ENCODE peak calls at places on chromosomes 2 and 18, in nine cellular contexts. One of them, this sample, is unnamed.

GRCh38 chr2:125886153-125886552 is 769.8 kb upstream of the GYPC start:
- DNase-seq in activated CD4-positive, alpha-beta T cell treated with anti-CD3 and anti-CD28 coated beads for 4 hours: no peak
- DNase-seq in stimulated activated CD4-positive, alpha-beta T cell treated with anti-CD3 and anti-CD28 coated beads, Interleukin-15, amount 100 ng/mL, for 24 hours: no peak
- DNase-seq in stimulated activated CD8-positive, alpha-beta memory T cell treated with anti-CD3 and anti-CD28 coated beads, Interleukin-15, amount 100 ng/mL, for 24 hours: no peak
- DNase-seq in activated B cell treated with CpG ODN at 0.5 μM for 24 hours: no peak
- DNase-seq in aorta: no peak
- DNase-seq in WERI-Rb-1: no peak
- DNase-seq in midbrain: no peak
- DNase-seq in GM23248: no peak
- DNase-seq in this sample: no peak

GRCh38 chr18:3704556-3705162 is 254.7 kb downstream of the TGIF1 start:
- DNase-seq in activated CD4-positive, alpha-beta T cell treated with anti-CD3 and anti-CD28 coated beads for 4 hours: no peak
- DNase-seq in stimulated activated CD4-positive, alpha-beta T cell treated with anti-CD3 and anti-CD28 coated beads, Interleukin-15, amount 100 ng/mL, for 24 hours: no peak
- DNase-seq in stimulated activated CD8-positive, alpha-beta memory T cell treated with anti-CD3 and anti-CD28 coated beads, Interleukin-15, amount 100 ng/mL, for 24 hours: no peak
- DNase-seq in activated B cell treated with CpG ODN at 0.5 μM for 24 hours: no peak
- DNase-seq in aorta: no peak
- DNase-seq in WERI-Rb-1: no peak
- DNase-seq in midbrain: no peak
- DNase-seq in GM23248: no peak
- DNase-seq in this sample: no peak

GRCh38 chr2:888211-888801 is 62.3 kb upstream of the SNTG2 start:
- DNase-seq in activated CD4-positive, alpha-beta T cell treated with anti-CD3 and anti-CD28 coated beads for 4 hours: no peak
- DNase-seq in stimulated activated CD4-positive, alpha-beta T cell treated with anti-CD3 and anti-CD28 coated beads, Interleukin-15, amount 100 ng/mL, for 24 hours: no peak
- DNase-seq in stimulated activated CD8-positive, alpha-beta memory T cell treated with anti-CD3 and anti-CD28 coated beads, Interleukin-15, amount 100 ng/mL, for 24 hours: no peak
- DNase-seq in activated B cell treated with CpG ODN at 0.5 μM for 24 hours: no peak
- DNase-seq in aorta: no peak
- DNase-seq in WERI-Rb-1: no peak
- DNase-seq in midbrain: no peak
- DNase-seq in GM23248: peak; percentile 47
- DNase-seq in this sample: no peak

GRCh38 chr18:45328762-45329161 is 286.5 kb upstream of the SLC14A2 start:
- DNase-seq in activated CD4-positive, alpha-beta T cell treated with anti-CD3 and anti-CD28 coated beads for 4 hours: no peak
- DNase-seq in stimulated activated CD4-positive, alpha-beta T cell treated with anti-CD3 and anti-CD28 coated beads, Interleukin-15, amount 100 ng/mL, for 24 hours: no peak
- DNase-seq in stimulated activated CD8-positive, alpha-beta memory T cell treated with anti-CD3 and anti-CD28 coated beads, Interleukin-15, amount 100 ng/mL, for 24 hours: no peak
- DNase-seq in activated B cell treated with CpG ODN at 0.5 μM for 24 hours: no peak
- DNase-seq in aorta: no peak
- DNase-seq in WERI-Rb-1: no peak
- DNase-seq in midbrain: no peak
- DNase-seq in GM23248: peak; percentile 52
- DNase-seq in this sample: no peak

GRCh38 chr2:103009861-103010260 is 248.0 kb downstream of the TMEM182 start:
- DNase-seq in activated CD4-positive, alpha-beta T cell treated with anti-CD3 and anti-CD28 coated beads for 4 hours: no peak
- DNase-seq in stimulated activated CD4-positive, alpha-beta T cell treated with anti-CD3 and anti-CD28 coated beads, Interleukin-15, amount 100 ng/mL, for 24 hours: no peak
- DNase-seq in stimulated activated CD8-positive, alpha-beta memory T cell treated with anti-CD3 and anti-CD28 coated beads, Interleukin-15, amount 100 ng/mL, for 24 hours: no peak
- DNase-seq in activated B cell treated with CpG ODN at 0.5 μM for 24 hours: no peak
- DNase-seq in aorta: no peak
- DNase-seq in WERI-Rb-1: no peak
- DNase-seq in midbrain: no peak
- DNase-seq in GM23248: no peak
- DNase-seq in this sample: peak; percentile 21

GRCh38 chr2:215826376-215826775 is 187.0 kb downstream of the MREG start:
- DNase-seq in activated CD4-positive, alpha-beta T cell treated with anti-CD3 and anti-CD28 coated beads for 4 hours: no peak
- DNase-seq in stimulated activated CD4-positive, alpha-beta T cell treated with anti-CD3 and anti-CD28 coated beads, Interleukin-15, amount 100 ng/mL, for 24 hours: no peak
- DNase-seq in stimulated activated CD8-positive, alpha-beta memory T cell treated with anti-CD3 and anti-CD28 coated beads, Interleukin-15, amount 100 ng/mL, for 24 hours: no peak
- DNase-seq in activated B cell treated with CpG ODN at 0.5 μM for 24 hours: no peak
- DNase-seq in aorta: no peak
- DNase-seq in WERI-Rb-1: no peak
- DNase-seq in midbrain: no peak
- DNase-seq in GM23248: peak; percentile 28
- DNase-seq in this sample: no peak

GRCh38 chr2:74513605-74514367 is 464 bp upstream of the TLX2 start:
- DNase-seq in activated CD4-positive, alpha-beta T cell treated with anti-CD3 and anti-CD28 coated beads for 4 hours: no peak
- DNase-seq in stimulated activated CD4-positive, alpha-beta T cell treated with anti-CD3 and anti-CD28 coated beads, Interleukin-15, amount 100 ng/mL, for 24 hours: peak; percentile 50
- DNase-seq in stimulated activated CD8-positive, alpha-beta memory T cell treated with anti-CD3 and anti-CD28 coated beads, Interleukin-15, amount 100 ng/mL, for 24 hours: no peak
- DNase-seq in activated B cell treated with CpG ODN at 0.5 μM for 24 hours: no peak
- DNase-seq in aorta: no peak
- DNase-seq in WERI-Rb-1: no peak
- DNase-seq in midbrain: no peak
- DNase-seq in GM23248: peak; percentile 45
- DNase-seq in this sample: peak; percentile 96

GRCh38 chr2:20496477-20496876 is 49.6 kb downstream of the RHOB start:
- DNase-seq in activated CD4-positive, alpha-beta T cell treated with anti-CD3 and anti-CD28 coated beads for 4 hours: no peak
- DNase-seq in stimulated activated CD4-positive, alpha-beta T cell treated with anti-CD3 and anti-CD28 coated beads, Interleukin-15, amount 100 ng/mL, for 24 hours: no peak
- DNase-seq in stimulated activated CD8-positive, alpha-beta memory T cell treated with anti-CD3 and anti-CD28 coated beads, Interleukin-15, amount 100 ng/mL, for 24 hours: no peak
- DNase-seq in activated B cell treated with CpG ODN at 0.5 μM for 24 hours: no peak
- DNase-seq in aorta: no peak
- DNase-seq in WERI-Rb-1: no peak
- DNase-seq in midbrain: no peak
- DNase-seq in GM23248: no peak
- DNase-seq in this sample: no peak

GRCh38 chr2:152761171-152761570 is 42.8 kb downstream of the ARL6IP6 start:
- DNase-seq in activated CD4-positive, alpha-beta T cell treated with anti-CD3 and anti-CD28 coated beads for 4 hours: no peak
- DNase-seq in stimulated activated CD4-positive, alpha-beta T cell treated with anti-CD3 and anti-CD28 coated beads, Interleukin-15, amount 100 ng/mL, for 24 hours: no peak
- DNase-seq in stimulated activated CD8-positive, alpha-beta memory T cell treated with anti-CD3 and anti-CD28 coated beads, Interleukin-15, amount 100 ng/mL, for 24 hours: no peak
- DNase-seq in activated B cell treated with CpG ODN at 0.5 μM for 24 hours: no peak
- DNase-seq in aorta: no peak
- DNase-seq in WERI-Rb-1: no peak
- DNase-seq in midbrain: no peak
- DNase-seq in GM23248: no peak
- DNase-seq in this sample: no peak

GRCh38 chr2:200929334-200930249 is 33.9 kb downstream of the ORC2 start:
- DNase-seq in activated CD4-positive, alpha-beta T cell treated with anti-CD3 and anti-CD28 coated beads for 4 hours: no peak
- DNase-seq in stimulated activated CD4-positive, alpha-beta T cell treated with anti-CD3 and anti-CD28 coated beads, Interleukin-15, amount 100 ng/mL, for 24 hours: no peak
- DNase-seq in stimulated activated CD8-positive, alpha-beta memory T cell treated with anti-CD3 and anti-CD28 coated beads, Interleukin-15, amount 100 ng/mL, for 24 hours: no peak
- DNase-seq in activated B cell treated with CpG ODN at 0.5 μM for 24 hours: no peak
- DNase-seq in aorta: no peak
- DNase-seq in WERI-Rb-1: no peak
- DNase-seq in midbrain: no peak
- DNase-seq in GM23248: peak; percentile 55
- DNase-seq in this sample: no peak

GRCh38 chr18:80179857-80180558 is 67.3 kb downstream of the PARD6G start:
- DNase-seq in activated CD4-positive, alpha-beta T cell treated with anti-CD3 and anti-CD28 coated beads for 4 hours: no peak
- DNase-seq in stimulated activated CD4-positive, alpha-beta T cell treated with anti-CD3 and anti-CD28 coated beads, Interleukin-15, amount 100 ng/mL, for 24 hours: no peak
- DNase-seq in stimulated activated CD8-positive, alpha-beta memory T cell treated with anti-CD3 and anti-CD28 coated beads, Interleukin-15, amount 100 ng/mL, for 24 hours: no peak
- DNase-seq in activated B cell treated with CpG ODN at 0.5 μM for 24 hours: no peak
- DNase-seq in aorta: no peak
- DNase-seq in WERI-Rb-1: no peak
- DNase-seq in midbrain: no peak
- DNase-seq in GM23248: no peak
- DNase-seq in this sample: no peak

GRCh38 chr2:155298001-155298400 is 599.5 kb downstream of the KCNJ3 start:
- DNase-seq in activated CD4-positive, alpha-beta T cell treated with anti-CD3 and anti-CD28 coated beads for 4 hours: no peak
- DNase-seq in stimulated activated CD4-positive, alpha-beta T cell treated with anti-CD3 and anti-CD28 coated beads, Interleukin-15, amount 100 ng/mL, for 24 hours: no peak
- DNase-seq in stimulated activated CD8-positive, alpha-beta memory T cell treated with anti-CD3 and anti-CD28 coated beads, Interleukin-15, amount 100 ng/mL, for 24 hours: no peak
- DNase-seq in activated B cell treated with CpG ODN at 0.5 μM for 24 hours: no peak
- DNase-seq in aorta: no peak
- DNase-seq in WERI-Rb-1: no peak
- DNase-seq in midbrain: no peak
- DNase-seq in GM23248: no peak
- DNase-seq in this sample: no peak

GRCh38 chr2:134762508-134762907 is 43.7 kb upstream of the TMEM163 start:
- DNase-seq in activated CD4-positive, alpha-beta T cell treated with anti-CD3 and anti-CD28 coated beads for 4 hours: no peak
- DNase-seq in stimulated activated CD4-positive, alpha-beta T cell treated with anti-CD3 and anti-CD28 coated beads, Interleukin-15, amount 100 ng/mL, for 24 hours: no peak
- DNase-seq in stimulated activated CD8-positive, alpha-beta memory T cell treated with anti-CD3 and anti-CD28 coated beads, Interleukin-15, amount 100 ng/mL, for 24 hours: no peak
- DNase-seq in activated B cell treated with CpG ODN at 0.5 μM for 24 hours: no peak
- DNase-seq in aorta: no peak
- DNase-seq in WERI-Rb-1: no peak
- DNase-seq in midbrain: no peak
- DNase-seq in GM23248: no peak
- DNase-seq in this sample: no peak

GRCh38 chr18:21593540-21594257 is 6.8 kb downstream of the ESCO1 start:
- DNase-seq in activated CD4-positive, alpha-beta T cell treated with anti-CD3 and anti-CD28 coated beads for 4 hours: no peak
- DNase-seq in stimulated activated CD4-positive, alpha-beta T cell treated with anti-CD3 and anti-CD28 coated beads, Interleukin-15, amount 100 ng/mL, for 24 hours: peak; percentile 12
- DNase-seq in stimulated activated CD8-positive, alpha-beta memory T cell treated with anti-CD3 and anti-CD28 coated beads, Interleukin-15, amount 100 ng/mL, for 24 hours: no peak
- DNase-seq in activated B cell treated with CpG ODN at 0.5 μM for 24 hours: no peak
- DNase-seq in aorta: no peak
- DNase-seq in WERI-Rb-1: no peak
- DNase-seq in midbrain: no peak
- DNase-seq in GM23248: no peak
- DNase-seq in this sample: no peak

GRCh38 chr2:212032536-212033219 is 505.9 kb downstream of the ERBB4 start:
- DNase-seq in activated CD4-positive, alpha-beta T cell treated with anti-CD3 and anti-CD28 coated beads for 4 hours: no peak
- DNase-seq in stimulated activated CD4-positive, alpha-beta T cell treated with anti-CD3 and anti-CD28 coated beads, Interleukin-15, amount 100 ng/mL, for 24 hours: no peak
- DNase-seq in stimulated activated CD8-positive, alpha-beta memory T cell treated with anti-CD3 and anti-CD28 coated beads, Interleukin-15, amount 100 ng/mL, for 24 hours: no peak
- DNase-seq in activated B cell treated with CpG ODN at 0.5 μM for 24 hours: no peak
- DNase-seq in aorta: no peak
- DNase-seq in WERI-Rb-1: no peak
- DNase-seq in midbrain: no peak
- DNase-seq in GM23248: peak; percentile 43
- DNase-seq in this sample: no peak

GRCh38 chr18:12990128-12990485 is 1.1 kb upstream of the CEP192 start:
- DNase-seq in activated CD4-positive, alpha-beta T cell treated with anti-CD3 and anti-CD28 coated beads for 4 hours: peak; percentile 47
- DNase-seq in stimulated activated CD4-positive, alpha-beta T cell treated with anti-CD3 and anti-CD28 coated beads, Interleukin-15, amount 100 ng/mL, for 24 hours: peak; percentile 60
- DNase-seq in stimulated activated CD8-positive, alpha-beta memory T cell treated with anti-CD3 and anti-CD28 coated beads, Interleukin-15, amount 100 ng/mL, for 24 hours: no peak
- DNase-seq in activated B cell treated with CpG ODN at 0.5 μM for 24 hours: no peak
- DNase-seq in aorta: no peak
- DNase-seq in WERI-Rb-1: no peak
- DNase-seq in midbrain: no peak
- DNase-seq in GM23248: no peak
- DNase-seq in this sample: no peak

GRCh38 chr2:102185347-102185746 is 1.5 kb upstream of the IL1RL2 start:
- DNase-seq in activated CD4-positive, alpha-beta T cell treated with anti-CD3 and anti-CD28 coated beads for 4 hours: peak; percentile 5
- DNase-seq in stimulated activated CD4-positive, alpha-beta T cell treated with anti-CD3 and anti-CD28 coated beads, Interleukin-15, amount 100 ng/mL, for 24 hours: peak; percentile 23
- DNase-seq in stimulated activated CD8-positive, alpha-beta memory T cell treated with anti-CD3 and anti-CD28 coated beads, Interleukin-15, amount 100 ng/mL, for 24 hours: no peak
- DNase-seq in activated B cell treated with CpG ODN at 0.5 μM for 24 hours: no peak
- DNase-seq in aorta: no peak
- DNase-seq in WERI-Rb-1: no peak
- DNase-seq in midbrain: no peak
- DNase-seq in GM23248: peak; percentile 57
- DNase-seq in this sample: no peak

GRCh38 chr2:46518848-46519247 is 39.5 kb downstream of the TMEM247 start:
- DNase-seq in activated CD4-positive, alpha-beta T cell treated with anti-CD3 and anti-CD28 coated beads for 4 hours: no peak
- DNase-seq in stimulated activated CD4-positive, alpha-beta T cell treated with anti-CD3 and anti-CD28 coated beads, Interleukin-15, amount 100 ng/mL, for 24 hours: no peak
- DNase-seq in stimulated activated CD8-positive, alpha-beta memory T cell treated with anti-CD3 and anti-CD28 coated beads, Interleukin-15, amount 100 ng/mL, for 24 hours: no peak
- DNase-seq in activated B cell treated with CpG ODN at 0.5 μM for 24 hours: no peak
- DNase-seq in aorta: peak; percentile 69
- DNase-seq in WERI-Rb-1: no peak
- DNase-seq in midbrain: peak; percentile 39
- DNase-seq in GM23248: no peak
- DNase-seq in this sample: no peak

GRCh38 chr18:22470511-22471181 is 52.9 kb upstream of the CTAGE1 start:
- DNase-seq in activated CD4-positive, alpha-beta T cell treated with anti-CD3 and anti-CD28 coated beads for 4 hours: no peak
- DNase-seq in stimulated activated CD4-positive, alpha-beta T cell treated with anti-CD3 and anti-CD28 coated beads, Interleukin-15, amount 100 ng/mL, for 24 hours: no peak
- DNase-seq in stimulated activated CD8-positive, alpha-beta memory T cell treated with anti-CD3 and anti-CD28 coated beads, Interleukin-15, amount 100 ng/mL, for 24 hours: no peak
- DNase-seq in activated B cell treated with CpG ODN at 0.5 μM for 24 hours: no peak
- DNase-seq in aorta: peak; percentile 80
- DNase-seq in WERI-Rb-1: no peak
- DNase-seq in midbrain: no peak
- DNase-seq in GM23248: peak; percentile 23
- DNase-seq in this sample: no peak

GRCh38 chr2:59249441-59250330 is 1008.6 kb upstream of the FANCL start:
- DNase-seq in activated CD4-positive, alpha-beta T cell treated with anti-CD3 and anti-CD28 coated beads for 4 hours: no peak
- DNase-seq in stimulated activated CD4-positive, alpha-beta T cell treated with anti-CD3 and anti-CD28 coated beads, Interleukin-15, amount 100 ng/mL, for 24 hours: no peak
- DNase-seq in stimulated activated CD8-positive, alpha-beta memory T cell treated with anti-CD3 and anti-CD28 coated beads, Interleukin-15, amount 100 ng/mL, for 24 hours: no peak
- DNase-seq in activated B cell treated with CpG ODN at 0.5 μM for 24 hours: no peak
- DNase-seq in aorta: no peak
- DNase-seq in WERI-Rb-1: no peak
- DNase-seq in midbrain: peak; percentile 70
- DNase-seq in GM23248: no peak
- DNase-seq in this sample: no peak

GRCh38 chr18:70907673-70908072 is 618.8 kb downstream of the SOCS6 start:
- DNase-seq in activated CD4-positive, alpha-beta T cell treated with anti-CD3 and anti-CD28 coated beads for 4 hours: no peak
- DNase-seq in stimulated activated CD4-positive, alpha-beta T cell treated with anti-CD3 and anti-CD28 coated beads, Interleukin-15, amount 100 ng/mL, for 24 hours: no peak
- DNase-seq in stimulated activated CD8-positive, alpha-beta memory T cell treated with anti-CD3 and anti-CD28 coated beads, Interleukin-15, amount 100 ng/mL, for 24 hours: no peak
- DNase-seq in activated B cell treated with CpG ODN at 0.5 μM for 24 hours: no peak
- DNase-seq in aorta: no peak
- DNase-seq in WERI-Rb-1: no peak
- DNase-seq in midbrain: peak; percentile 35
- DNase-seq in GM23248: no peak
- DNase-seq in this sample: peak; percentile 5

GRCh38 chr2:202147775-202148174 is 74.7 kb downstream of the KIAA2012 start:
- DNase-seq in activated CD4-positive, alpha-beta T cell treated with anti-CD3 and anti-CD28 coated beads for 4 hours: no peak
- DNase-seq in stimulated activated CD4-positive, alpha-beta T cell treated with anti-CD3 and anti-CD28 coated beads, Interleukin-15, amount 100 ng/mL, for 24 hours: no peak
- DNase-seq in stimulated activated CD8-positive, alpha-beta memory T cell treated with anti-CD3 and anti-CD28 coated beads, Interleukin-15, amount 100 ng/mL, for 24 hours: no peak
- DNase-seq in activated B cell treated with CpG ODN at 0.5 μM for 24 hours: no peak
- DNase-seq in aorta: no peak
- DNase-seq in WERI-Rb-1: no peak
- DNase-seq in midbrain: no peak
- DNase-seq in GM23248: peak; percentile 79
- DNase-seq in this sample: no peak

GRCh38 chr2:11446733-11447248 is 19.2 kb downstream of the E2F6 start:
- DNase-seq in activated CD4-positive, alpha-beta T cell treated with anti-CD3 and anti-CD28 coated beads for 4 hours: peak; percentile 17
- DNase-seq in stimulated activated CD4-positive, alpha-beta T cell treated with anti-CD3 and anti-CD28 coated beads, Interleukin-15, amount 100 ng/mL, for 24 hours: peak; percentile 45
- DNase-seq in stimulated activated CD8-positive, alpha-beta memory T cell treated with anti-CD3 and anti-CD28 coated beads, Interleukin-15, amount 100 ng/mL, for 24 hours: no peak
- DNase-seq in activated B cell treated with CpG ODN at 0.5 μM for 24 hours: peak; percentile 19
- DNase-seq in aorta: peak; percentile 54
- DNase-seq in WERI-Rb-1: peak; percentile 78
- DNase-seq in midbrain: peak; percentile 66
- DNase-seq in GM23248: peak; percentile 74
- DNase-seq in this sample: peak; percentile 72

GRCh38 chr2:177265386-177265690 is 811 bp upstream of the NFE2L2 start:
- DNase-seq in activated CD4-positive, alpha-beta T cell treated with anti-CD3 and anti-CD28 coated beads for 4 hours: no peak
- DNase-seq in stimulated activated CD4-positive, alpha-beta T cell treated with anti-CD3 and anti-CD28 coated beads, Interleukin-15, amount 100 ng/mL, for 24 hours: peak; percentile 52
- DNase-seq in stimulated activated CD8-positive, alpha-beta memory T cell treated with anti-CD3 and anti-CD28 coated beads, Interleukin-15, amount 100 ng/mL, for 24 hours: no peak
- DNase-seq in activated B cell treated with CpG ODN at 0.5 μM for 24 hours: no peak
- DNase-seq in aorta: peak; percentile 78
- DNase-seq in WERI-Rb-1: no peak
- DNase-seq in midbrain: peak; percentile 88
- DNase-seq in GM23248: peak; percentile 76
- DNase-seq in this sample: peak; percentile 84

GRCh38 chr2:127413782-127414743 is 4.2 kb upstream of the PROC start:
- DNase-seq in activated CD4-positive, alpha-beta T cell treated with anti-CD3 and anti-CD28 coated beads for 4 hours: no peak
- DNase-seq in stimulated activated CD4-positive, alpha-beta T cell treated with anti-CD3 and anti-CD28 coated beads, Interleukin-15, amount 100 ng/mL, for 24 hours: no peak
- DNase-seq in stimulated activated CD8-positive, alpha-beta memory T cell treated with anti-CD3 and anti-CD28 coated beads, Interleukin-15, amount 100 ng/mL, for 24 hours: no peak
- DNase-seq in activated B cell treated with CpG ODN at 0.5 μM for 24 hours: no peak
- DNase-seq in aorta: no peak
- DNase-seq in WERI-Rb-1: no peak
- DNase-seq in midbrain: no peak
- DNase-seq in GM23248: peak; percentile 81
- DNase-seq in this sample: no peak

GRCh38 chr18:59141294-59142068 is 1.8 kb downstream of the SEC11C start:
- DNase-seq in activated CD4-positive, alpha-beta T cell treated with anti-CD3 and anti-CD28 coated beads for 4 hours: no peak
- DNase-seq in stimulated activated CD4-positive, alpha-beta T cell treated with anti-CD3 and anti-CD28 coated beads, Interleukin-15, amount 100 ng/mL, for 24 hours: no peak
- DNase-seq in stimulated activated CD8-positive, alpha-beta memory T cell treated with anti-CD3 and anti-CD28 coated beads, Interleukin-15, amount 100 ng/mL, for 24 hours: no peak
- DNase-seq in activated B cell treated with CpG ODN at 0.5 μM for 24 hours: no peak
- DNase-seq in aorta: no peak
- DNase-seq in WERI-Rb-1: no peak
- DNase-seq in midbrain: peak; percentile 69
- DNase-seq in GM23248: no peak
- DNase-seq in this sample: no peak

GRCh38 chr2:191050640-191050987 is 36.6 kb upstream of the STAT1 start:
- DNase-seq in activated CD4-positive, alpha-beta T cell treated with anti-CD3 and anti-CD28 coated beads for 4 hours: no peak
- DNase-seq in stimulated activated CD4-positive, alpha-beta T cell treated with anti-CD3 and anti-CD28 coated beads, Interleukin-15, amount 100 ng/mL, for 24 hours: no peak
- DNase-seq in stimulated activated CD8-positive, alpha-beta memory T cell treated with anti-CD3 and anti-CD28 coated beads, Interleukin-15, amount 100 ng/mL, for 24 hours: no peak
- DNase-seq in activated B cell treated with CpG ODN at 0.5 μM for 24 hours: no peak
- DNase-seq in aorta: no peak
- DNase-seq in WERI-Rb-1: no peak
- DNase-seq in midbrain: no peak
- DNase-seq in GM23248: peak; percentile 90
- DNase-seq in this sample: no peak

GRCh38 chr2:111626037-111626861 is 257.7 kb downstream of the ANAPC1 start:
- DNase-seq in activated CD4-positive, alpha-beta T cell treated with anti-CD3 and anti-CD28 coated beads for 4 hours: no peak
- DNase-seq in stimulated activated CD4-positive, alpha-beta T cell treated with anti-CD3 and anti-CD28 coated beads, Interleukin-15, amount 100 ng/mL, for 24 hours: peak; percentile 37
- DNase-seq in stimulated activated CD8-positive, alpha-beta memory T cell treated with anti-CD3 and anti-CD28 coated beads, Interleukin-15, amount 100 ng/mL, for 24 hours: no peak
- DNase-seq in activated B cell treated with CpG ODN at 0.5 μM for 24 hours: no peak
- DNase-seq in aorta: no peak
- DNase-seq in WERI-Rb-1: no peak
- DNase-seq in midbrain: no peak
- DNase-seq in GM23248: no peak
- DNase-seq in this sample: no peak

GRCh38 chr2:232522014-232522854 is 2.0 kb downstream of the PRSS56 start:
- DNase-seq in activated CD4-positive, alpha-beta T cell treated with anti-CD3 and anti-CD28 coated beads for 4 hours: peak; percentile 63
- DNase-seq in stimulated activated CD4-positive, alpha-beta T cell treated with anti-CD3 and anti-CD28 coated beads, Interleukin-15, amount 100 ng/mL, for 24 hours: peak; percentile 78
- DNase-seq in stimulated activated CD8-positive, alpha-beta memory T cell treated with anti-CD3 and anti-CD28 coated beads, Interleukin-15, amount 100 ng/mL, for 24 hours: peak; percentile 76
- DNase-seq in activated B cell treated with CpG ODN at 0.5 μM for 24 hours: peak; percentile 79
- DNase-seq in aorta: peak; percentile 61
- DNase-seq in WERI-Rb-1: peak; percentile 50
- DNase-seq in midbrain: peak; percentile 47
- DNase-seq in GM23248: peak; percentile 56
- DNase-seq in this sample: peak; percentile 66

GRCh38 chr2:232897971-232898408 is 27.9 kb downstream of the SNORC start:
- DNase-seq in activated CD4-positive, alpha-beta T cell treated with anti-CD3 and anti-CD28 coated beads for 4 hours: no peak
- DNase-seq in stimulated activated CD4-positive, alpha-beta T cell treated with anti-CD3 and anti-CD28 coated beads, Interleukin-15, amount 100 ng/mL, for 24 hours: peak; percentile 79
- DNase-seq in stimulated activated CD8-positive, alpha-beta memory T cell treated with anti-CD3 and anti-CD28 coated beads, Interleukin-15, amount 100 ng/mL, for 24 hours: no peak
- DNase-seq in activated B cell treated with CpG ODN at 0.5 μM for 24 hours: no peak
- DNase-seq in aorta: no peak
- DNase-seq in WERI-Rb-1: no peak
- DNase-seq in midbrain: no peak
- DNase-seq in GM23248: no peak
- DNase-seq in this sample: no peak

GRCh38 chr2:73243884-73244570 is 9.9 kb downstream of the CCT7 start:
- DNase-seq in activated CD4-positive, alpha-beta T cell treated with anti-CD3 and anti-CD28 coated beads for 4 hours: no peak
- DNase-seq in stimulated activated CD4-positive, alpha-beta T cell treated with anti-CD3 and anti-CD28 coated beads, Interleukin-15, amount 100 ng/mL, for 24 hours: no peak
- DNase-seq in stimulated activated CD8-positive, alpha-beta memory T cell treated with anti-CD3 and anti-CD28 coated beads, Interleukin-15, amount 100 ng/mL, for 24 hours: no peak
- DNase-seq in activated B cell treated with CpG ODN at 0.5 μM for 24 hours: no peak
- DNase-seq in aorta: no peak
- DNase-seq in WERI-Rb-1: peak; percentile 84
- DNase-seq in midbrain: no peak
- DNase-seq in GM23248: peak; percentile 70
- DNase-seq in this sample: peak; percentile 88

This sample was measured in NCI-H82.